ENCODE peak calls at places on chromosomes 12 and 14, in five cellular contexts. One of them, this sample, is unnamed.

GRCh38 chr14:39426605-39427004 is 5.6 kb downstream of the FBXO33 start:
- DNase-seq in omental fat pad: no peak
- DNase-seq in NCI-H345: peak
- DNase-seq in HTR-8/SVneo: peak
- DNase-seq in ELF-1: no peak
- DNase-seq in this sample: no peak

GRCh38 chr12:121495746-121496145 is 85.1 kb downstream of the KDM2B start:
- DNase-seq in ELF-1: no peak
- DNase-seq in HTR-8/SVneo: no peak
- DNase-seq in NCI-H345: no peak
- DNase-seq in omental fat pad: no peak
- DNase-seq in this sample: no peak

GRCh38 chr12:50271724-50272247 is 11.5 kb downstream of the LIMA1 start:
- DNase-seq in NCI-H345: no peak
- DNase-seq in ELF-1: no peak
- DNase-seq in HTR-8/SVneo: no peak
- DNase-seq in omental fat pad: no peak
- DNase-seq in this sample: no peak

GRCh38 chr14:45426685-45427282 is 173.8 kb upstream of the MIS18BP1 start:
- DNase-seq in ELF-1: peak
- DNase-seq in NCI-H345: peak
- DNase-seq in HTR-8/SVneo: peak
- DNase-seq in omental fat pad: no peak
- DNase-seq in this sample: peak

GRCh38 chr12:16573652-16574077 is 32.3 kb downstream of the LMO3 start:
- DNase-seq in ELF-1: peak
- DNase-seq in HTR-8/SVneo: no peak
- DNase-seq in NCI-H345: no peak
- DNase-seq in omental fat pad: peak
- DNase-seq in this sample: no peak

GRCh38 chr12:130761537-130762318 is 45.6 kb upstream of the RIMBP2 start:
- DNase-seq in NCI-H345: peak
- DNase-seq in omental fat pad: no peak
- DNase-seq in HTR-8/SVneo: peak
- DNase-seq in ELF-1: peak
- DNase-seq in this sample: peak

GRCh38 chr14:103887557-103888115 is 40.3 kb upstream of the PPP1R13B start:
- DNase-seq in ELF-1: no peak
- DNase-seq in NCI-H345: no peak
- DNase-seq in omental fat pad: no peak
- DNase-seq in HTR-8/SVneo: no peak
- DNase-seq in this sample: no peak

GRCh38 chr12:97921957-97922722 is 459.5 kb downstream of the RMST start:
- DNase-seq in omental fat pad: no peak
- DNase-seq in HTR-8/SVneo: peak
- DNase-seq in NCI-H345: no peak
- DNase-seq in ELF-1: no peak
- DNase-seq in this sample: no peak

This sample was measured in H7.